ENCODE peak calls at places on chromosomes 2 and 18, in six cellular contexts. V is thyroid gland, Z is AG09309, C is suprapubic skin, A is endodermal cell, S is heart right ventricle. I is an unnamed sample.
A peak's percentile ranks its signal among the peaks of the same experiment; 100 is the strongest.

GRCh38 chr2:144198116-144198515 is 321.8 kb downstream of the ZEB2 start:
- DNase-seq in V (no peak), Z (no peak), C (no peak), A (no peak), S (no peak), I (no peak)

GRCh38 chr2:239193925-239194687 is 206.7 kb downstream of the HDAC4 start:
- DNase-seq in V (no peak), Z (no peak), C (peak; percentile 72), A (peak; percentile 73), S (peak; percentile 2), I (no peak)

GRCh38 chr2:198657520-198658121 is 800.1 kb downstream of the SATB2 start:
- DNase-seq in V (no peak), Z (peak; percentile 8), C (no peak), A (peak; percentile 63), S (no peak), I (peak; percentile 13)

GRCh38 chr18:12307251-12307736 is 747 bp upstream of the TUBB6 start:
- DNase-seq in V (peak; percentile 37), Z (peak; percentile 41), C (peak; percentile 87), A (peak; percentile 78), S (peak; percentile 64), I (peak; percentile 43)

GRCh38 chr2:235833971-235834620 is 334.1 kb downstream of the GBX2 start:
- DNase-seq in V (no peak), Z (no peak), C (no peak), A (peak; percentile 67), S (no peak), I (no peak)

GRCh38 chr2:240199133-240199870 is 58.8 kb upstream of the OTOS start:
- DNase-seq in V (no peak), Z (no peak), C (peak; percentile 65), A (peak; percentile 17), S (no peak), I (no peak)

GRCh38 chr2:237496428-237496827 is 9.4 kb downstream of the MLPH start:
- DNase-seq in V (no peak), Z (no peak), C (no peak), A (no peak), S (no peak), I (no peak)

GRCh38 chr2:215356334-215356947 is 44.6 kb downstream of the ATIC start:
- DNase-seq in V (no peak), Z (no peak), C (no peak), A (no peak), S (no peak), I (no peak)

GRCh38 chr18:26436176-26437031 is 111.9 kb downstream of the KCTD1 start:
- DNase-seq in V (no peak), Z (peak; percentile 66), C (no peak), A (no peak), S (no peak), I (peak; percentile 67)

GRCh38 chr2:105592288-105592687 is 152.4 kb upstream of the NCK2 start:
- DNase-seq in V (no peak), Z (no peak), C (peak; percentile 49), A (no peak), S (no peak), I (no peak)

GRCh38 chr2:160463245-160463644 is 30.4 kb downstream of the RBMS1 start:
- DNase-seq in V (no peak), Z (no peak), C (no peak), A (no peak), S (no peak), I (no peak)

GRCh38 chr2:238967031-238967977 is 119.4 kb downstream of the TWIST2 start:
- DNase-seq in V (no peak), Z (no peak), C (peak; percentile 75), A (peak; percentile 78), S (no peak), I (no peak)

GRCh38 chr2:68383778-68384177 is 18.7 kb downstream of the PLEK start:
- DNase-seq in V (no peak), Z (no peak), C (no peak), A (no peak), S (no peak), I (no peak)

GRCh38 chr2:112166801-112167499 is 28.8 kb downstream of the FBLN7 start:
- DNase-seq in V (no peak), Z (no peak), C (peak; percentile 45), A (no peak), S (no peak), I (no peak)
- TF ChIP-seq CTCF in V (no peak), Z (no peak), C (no peak), A (no peak), S (no peak), I (no peak)

DNA sequence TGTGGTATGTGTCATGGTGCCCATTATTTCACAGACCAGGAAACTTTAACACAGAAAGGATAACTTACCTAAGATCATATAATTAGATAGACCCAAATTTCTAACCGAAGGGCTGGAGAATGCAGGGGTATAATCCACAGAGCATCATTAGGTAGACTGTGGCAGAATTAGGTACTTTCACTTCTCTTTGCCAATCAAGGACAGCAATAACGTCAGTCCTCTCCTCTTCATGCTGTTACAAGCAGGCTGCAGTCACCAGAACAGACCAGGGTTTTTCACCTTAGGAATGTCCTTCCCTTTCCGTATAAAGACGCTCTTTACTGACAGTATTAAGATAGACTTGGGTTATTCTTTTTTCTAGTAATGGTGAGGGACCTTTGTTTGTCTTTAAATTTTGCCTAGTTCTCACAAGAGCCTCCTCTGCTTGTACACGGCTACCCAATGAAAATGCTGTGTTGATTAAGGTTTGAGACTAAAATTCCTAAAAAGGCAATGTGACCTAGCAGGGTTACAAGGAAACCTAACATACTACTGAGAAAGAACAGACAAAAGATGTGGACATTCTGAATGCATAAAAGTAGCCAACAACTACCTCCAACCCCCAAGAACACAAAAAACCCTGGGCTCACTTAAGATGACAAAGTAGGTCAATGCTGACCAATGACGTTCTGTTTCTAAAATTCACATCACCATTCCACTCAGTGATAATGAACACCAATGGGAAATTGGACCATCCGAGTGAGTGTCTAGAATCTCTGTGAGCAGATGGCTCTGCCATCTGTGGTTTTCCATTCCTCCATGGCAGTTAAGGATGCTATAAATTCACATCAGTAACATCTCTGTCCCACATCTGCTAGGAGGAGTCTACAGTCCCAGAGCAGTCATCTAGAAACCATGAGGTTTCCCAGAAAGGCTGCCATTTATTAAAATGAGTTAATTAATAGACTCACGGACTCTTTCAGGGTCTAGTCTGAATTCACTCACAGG is 2.1 kb downstream of the PDIA6 start:
- DNase-seq in V (no peak), Z (no peak), C (no peak), A (peak; percentile 32), S (no peak), I (no peak)
- H3K4me3 ChIP-seq in V (no peak overlapping the region), Z (no peak overlapping the region), C (peak overlapping the region; percentile 66), A (peak overlapping the region; percentile 98), S (no peak overlapping the region), I (peak overlapping the region; percentile 69)

GRCh38 chr2:64643838-64644219 is 9.9 kb downstream of the SERTAD2 start:
- DNase-seq in V (no peak), Z (no peak), C (no peak), A (no peak), S (no peak), I (no peak)
- TF ChIP-seq CTCF in V (no peak), Z (no peak), C (no peak), A (no peak), S (no peak), I (no peak)

DNA sequence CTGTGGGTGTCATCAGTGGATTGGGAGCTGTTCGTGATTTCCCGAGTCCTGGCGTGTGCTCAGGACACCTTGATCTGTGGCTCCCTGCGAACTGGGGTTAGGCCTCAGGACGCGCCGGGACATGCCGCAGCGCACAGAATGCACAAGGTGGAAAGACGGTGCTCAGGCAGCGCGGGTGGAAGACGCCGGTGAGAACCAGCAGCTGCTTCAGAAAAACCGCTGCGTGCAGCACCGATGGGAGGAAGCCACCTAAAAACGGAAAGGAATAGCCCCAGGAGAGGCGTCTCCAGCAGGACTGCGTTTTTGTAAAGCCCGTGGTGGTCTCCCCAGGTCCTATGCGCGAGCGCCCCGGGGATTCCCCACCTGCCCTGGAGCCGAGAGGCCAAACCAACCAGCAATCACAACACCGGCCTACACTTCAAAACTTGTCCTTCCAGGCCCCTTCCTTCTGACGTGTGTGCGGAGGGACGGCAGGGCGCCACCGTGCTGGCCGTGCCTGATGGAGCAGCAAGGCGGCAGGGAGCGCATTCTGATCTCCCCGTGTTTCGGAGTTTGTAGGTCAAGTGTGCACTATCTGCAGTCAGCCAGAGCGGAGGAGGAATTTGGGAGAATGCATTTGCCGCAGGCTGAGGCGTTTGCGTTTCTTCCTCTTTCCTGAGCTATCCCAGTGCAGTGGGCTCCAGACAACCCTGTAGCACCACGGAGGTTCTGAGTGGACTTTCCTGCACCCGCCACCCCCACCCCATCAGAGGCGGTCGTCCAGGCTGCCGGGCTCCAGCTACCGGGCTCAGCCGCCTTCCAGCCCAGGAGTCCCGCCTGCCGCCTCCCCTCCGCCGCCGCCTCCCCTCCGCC is 32.2 kb downstream of the RTP5 start:
- DNase-seq in V (peak; percentile 94), Z (no peak), C (peak; percentile 69), A (peak; percentile 86), S (no peak), I (no peak)
- H3K4me3 ChIP-seq in V (no peak overlapping the region), Z (no peak overlapping the region), C (peak overlapping the region; percentile 28), A (peak overlapping the region; percentile 56), S (peak overlapping the region; percentile 24), I (peak overlapping the region; percentile 0)